ENCODE peak calls at places on chromosome 6, in five cellular contexts. One of them, this sample, is unnamed.

GRCh38 chr6:121430514-121431460 is 4.7 kb upstream of the GJA1 start:
- DNase-seq in thoracic aorta: no peak
- DNase-seq in nephron progenitor cell: no peak
- DNase-seq in pancreas: no peak
- DNase-seq in Calu3: peak
- DNase-seq in this sample: no peak

GRCh38 chr6:127026247-127026646 is 92.2 kb upstream of the RSPO3 start:
- DNase-seq in Calu3: no peak
- DNase-seq in pancreas: no peak
- DNase-seq in nephron progenitor cell: no peak
- DNase-seq in thoracic aorta: no peak
- DNase-seq in this sample: no peak

GRCh38 chr6:28944412-28945006 is 20.7 kb upstream of the TRIM27 start:
- DNase-seq in pancreas: no peak
- DNase-seq in Calu3: peak
- DNase-seq in nephron progenitor cell: peak
- DNase-seq in thoracic aorta: no peak
- DNase-seq in this sample: no peak

GRCh38 chr6:114559419-114559818 is 216.6 kb upstream of the HS3ST5 start:
- DNase-seq in pancreas: no peak
- DNase-seq in nephron progenitor cell: no peak
- DNase-seq in thoracic aorta: no peak
- DNase-seq in Calu3: no peak
- DNase-seq in this sample: no peak

GRCh38 chr6:16819752-16820151 is 58.5 kb upstream of the ATXN1 start:
- DNase-seq in thoracic aorta: no peak
- DNase-seq in nephron progenitor cell: no peak
- DNase-seq in pancreas: no peak
- DNase-seq in Calu3: no peak
- DNase-seq in this sample: no peak

GRCh38 chr6:129835691-129836090 is 25.4 kb downstream of the TMEM244 start:
- DNase-seq in thoracic aorta: no peak
- DNase-seq in nephron progenitor cell: no peak
- DNase-seq in pancreas: no peak
- DNase-seq in Calu3: peak
- DNase-seq in this sample: no peak

GRCh38 chr6:131946404-131946991 is 4.7 kb downstream of the CCN2 start:
- DNase-seq in thoracic aorta: no peak
- DNase-seq in nephron progenitor cell: no peak
- DNase-seq in pancreas: no peak
- DNase-seq in Calu3: peak
- DNase-seq in this sample: no peak

GRCh38 chr6:12403201-12403826 is 113.2 kb downstream of the EDN1 start:
- DNase-seq in nephron progenitor cell: no peak
- DNase-seq in pancreas: no peak
- DNase-seq in Calu3: no peak
- DNase-seq in thoracic aorta: no peak
- DNase-seq in this sample: no peak

GRCh38 chr6:132633362-132633761 is 9.3 kb upstream of the TAAR2 start:
- DNase-seq in Calu3: no peak
- DNase-seq in pancreas: no peak
- DNase-seq in thoracic aorta: no peak
- DNase-seq in nephron progenitor cell: no peak
- DNase-seq in this sample: no peak

GRCh38 chr6:72826033-72826432 is 204.2 kb downstream of the KCNQ5 start:
- DNase-seq in Calu3: no peak
- DNase-seq in pancreas: no peak
- DNase-seq in thoracic aorta: no peak
- DNase-seq in nephron progenitor cell: no peak
- DNase-seq in this sample: no peak

GRCh38 chr6:106520711-106521367 is 108.5 kb downstream of the RTN4IP1 start:
- DNase-seq in nephron progenitor cell: no peak
- DNase-seq in pancreas: no peak
- DNase-seq in thoracic aorta: no peak
- DNase-seq in Calu3: no peak
- DNase-seq in this sample: peak

GRCh38 chr6:50591135-50591534 is 122.2 kb upstream of the TFAP2D start:
- DNase-seq in nephron progenitor cell: no peak
- DNase-seq in thoracic aorta: no peak
- DNase-seq in pancreas: no peak
- DNase-seq in Calu3: no peak
- DNase-seq in this sample: no peak

GRCh38 chr6:107495196-107495643 is 5.3 kb downstream of the SOBP start:
- DNase-seq in thoracic aorta: no peak
- DNase-seq in Calu3: no peak
- DNase-seq in nephron progenitor cell: no peak
- DNase-seq in pancreas: no peak
- DNase-seq in this sample: no peak

GRCh38 chr6:129981598-129981997 is 36.8 kb upstream of the L3MBTL3 start:
- DNase-seq in pancreas: no peak
- DNase-seq in nephron progenitor cell: no peak
- DNase-seq in Calu3: no peak
- DNase-seq in thoracic aorta: no peak
- DNase-seq in this sample: no peak

GRCh38 chr6:35774116-35774794 is 2.1 kb upstream of the CLPSL2 start:
- DNase-seq in nephron progenitor cell: no peak
- DNase-seq in thoracic aorta: no peak
- DNase-seq in pancreas: no peak
- DNase-seq in Calu3: no peak
- DNase-seq in this sample: no peak

GRCh38 chr6:42251500-42251899 is 33.8 kb upstream of the MRPS10 start:
- DNase-seq in pancreas: no peak
- DNase-seq in Calu3: no peak
- DNase-seq in thoracic aorta: no peak
- DNase-seq in nephron progenitor cell: no peak
- DNase-seq in this sample: no peak

GRCh38 chr6:132202569-132202968 is 198.7 kb downstream of the MOXD1 start:
- DNase-seq in pancreas: no peak
- DNase-seq in thoracic aorta: no peak
- DNase-seq in nephron progenitor cell: no peak
- DNase-seq in Calu3: no peak
- DNase-seq in this sample: no peak

GRCh38 chr6:28867078-28867414 is 56.7 kb downstream of the TRIM27 start:
- DNase-seq in pancreas: no peak
- DNase-seq in thoracic aorta: no peak
- DNase-seq in nephron progenitor cell: no peak
- DNase-seq in Calu3: no peak
- DNase-seq in this sample: no peak

GRCh38 chr6:140846518-140847277 is 1286.0 kb upstream of the GJE1 start:
- DNase-seq in thoracic aorta: no peak
- DNase-seq in Calu3: no peak
- DNase-seq in nephron progenitor cell: no peak
- DNase-seq in pancreas: no peak
- DNase-seq in this sample: no peak

GRCh38 chr6:107116328-107116892 is 1.1 kb upstream of the BEND3 start:
- DNase-seq in Calu3: peak
- DNase-seq in pancreas: peak
- DNase-seq in nephron progenitor cell: peak
- DNase-seq in thoracic aorta: no peak
- DNase-seq in this sample: no peak

GRCh38 chr6:31042801-31043200 is 32.5 kb downstream of the MUC22 start:
- DNase-seq in pancreas: no peak
- DNase-seq in Calu3: peak
- DNase-seq in thoracic aorta: no peak
- DNase-seq in nephron progenitor cell: peak
- DNase-seq in this sample: peak

GRCh38 chr6:30121446-30122065 is 8.7 kb upstream of the TRIM31 start:
- DNase-seq in thoracic aorta: no peak
- DNase-seq in pancreas: no peak
- DNase-seq in nephron progenitor cell: no peak
- DNase-seq in Calu3: no peak
- DNase-seq in this sample: no peak

GRCh38 chr6:38997128-38997761 is 51.3 kb upstream of the GLP1R start:
- DNase-seq in pancreas: peak
- DNase-seq in thoracic aorta: no peak
- DNase-seq in nephron progenitor cell: peak
- DNase-seq in Calu3: peak
- DNase-seq in this sample: peak

GRCh38 chr6:19297880-19298279 is 539.3 kb upstream of the ID4 start:
- DNase-seq in thoracic aorta: no peak
- DNase-seq in Calu3: no peak
- DNase-seq in nephron progenitor cell: no peak
- DNase-seq in pancreas: no peak
- DNase-seq in this sample: no peak

DNA sequence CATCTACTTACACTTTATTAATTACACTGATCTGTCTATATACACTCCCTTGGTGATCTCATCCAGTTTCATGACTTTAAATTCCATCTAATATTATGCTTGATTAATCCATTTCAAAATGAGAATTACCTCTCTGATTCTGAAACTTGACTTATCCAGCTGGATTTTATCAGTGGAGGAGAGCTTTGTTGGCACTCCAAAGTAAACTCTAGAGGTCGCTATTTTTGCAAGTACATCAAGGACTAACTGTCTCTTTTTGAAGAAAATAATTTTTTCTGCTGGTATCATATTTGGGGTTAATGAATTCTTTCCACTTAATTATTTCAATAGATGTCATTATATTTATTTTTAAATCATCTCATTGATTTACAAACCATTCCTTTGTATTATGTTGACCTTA is 630.3 kb upstream of the MAN1A1 start:
- DNase-seq in thoracic aorta: no peak
- DNase-seq in pancreas: no peak
- DNase-seq in nephron progenitor cell: no peak
- DNase-seq in Calu3: no peak
- DNase-seq in this sample: no peak
- TF ChIP-seq CTCF in thoracic aorta: no peak
- TF ChIP-seq CTCF in pancreas: no peak
- TF ChIP-seq CTCF in nephron progenitor cell: peak
- TF ChIP-seq CTCF in Calu3: no peak
- TF ChIP-seq CTCF in this sample: peak

GRCh38 chr6:5079692-5080091 is 5.4 kb upstream of the PPP1R3G start:
- DNase-seq in thoracic aorta: no peak
- DNase-seq in pancreas: no peak
- DNase-seq in Calu3: no peak
- DNase-seq in nephron progenitor cell: no peak
- DNase-seq in this sample: no peak

GRCh38 chr6:5076931-5077330 is 8.2 kb upstream of the PPP1R3G start:
- DNase-seq in Calu3: no peak
- DNase-seq in nephron progenitor cell: no peak
- DNase-seq in thoracic aorta: no peak
- DNase-seq in pancreas: no peak
- DNase-seq in this sample: no peak

GRCh38 chr6:5080574-5080973 is 4.6 kb upstream of the PPP1R3G start:
- DNase-seq in pancreas: no peak
- DNase-seq in nephron progenitor cell: no peak
- DNase-seq in Calu3: no peak
- DNase-seq in thoracic aorta: no peak
- DNase-seq in this sample: no peak

GRCh38 chr6:5081182-5081581 is 4.0 kb upstream of the PPP1R3G start:
- DNase-seq in nephron progenitor cell: no peak
- DNase-seq in Calu3: no peak
- DNase-seq in thoracic aorta: no peak
- DNase-seq in pancreas: no peak
- DNase-seq in this sample: no peak

GRCh38 chr6:5078121-5078695 is 6.9 kb upstream of the PPP1R3G start:
- DNase-seq in pancreas: no peak
- DNase-seq in Calu3: no peak
- DNase-seq in nephron progenitor cell: no peak
- DNase-seq in thoracic aorta: no peak
- DNase-seq in this sample: peak
- TF ChIP-seq CTCF in pancreas: no peak
- TF ChIP-seq CTCF in Calu3: no peak
- TF ChIP-seq CTCF in nephron progenitor cell: no peak
- TF ChIP-seq CTCF in thoracic aorta: no peak
- TF ChIP-seq CTCF in this sample: peak

DNA sequence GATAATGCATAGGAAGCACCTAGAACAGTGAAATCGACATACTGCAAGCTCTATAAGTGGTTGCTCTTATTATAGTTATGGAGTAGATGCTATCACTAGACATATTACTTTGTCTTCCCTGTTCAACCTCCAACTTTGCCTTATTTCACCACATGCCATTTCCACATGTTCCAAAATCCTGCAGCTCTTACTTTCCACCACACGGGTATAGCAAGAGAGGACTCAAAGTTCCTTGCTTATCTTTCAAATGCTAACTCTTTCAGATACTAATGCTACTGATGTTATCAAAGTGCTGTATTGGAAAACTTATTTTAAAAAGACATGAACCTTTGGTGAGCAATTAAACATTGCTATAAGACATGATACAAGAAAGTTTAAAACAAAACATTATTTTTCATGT is 1130.1 kb downstream of the HACE1 start:
- DNase-seq in pancreas: no peak
- DNase-seq in Calu3: no peak
- DNase-seq in thoracic aorta: no peak
- DNase-seq in nephron progenitor cell: no peak
- DNase-seq in this sample: no peak
- TF ChIP-seq CTCF in pancreas: no peak
- TF ChIP-seq CTCF in Calu3: no peak
- TF ChIP-seq CTCF in thoracic aorta: no peak
- TF ChIP-seq CTCF in nephron progenitor cell: no peak
- TF ChIP-seq CTCF in this sample: no peak

DNA sequence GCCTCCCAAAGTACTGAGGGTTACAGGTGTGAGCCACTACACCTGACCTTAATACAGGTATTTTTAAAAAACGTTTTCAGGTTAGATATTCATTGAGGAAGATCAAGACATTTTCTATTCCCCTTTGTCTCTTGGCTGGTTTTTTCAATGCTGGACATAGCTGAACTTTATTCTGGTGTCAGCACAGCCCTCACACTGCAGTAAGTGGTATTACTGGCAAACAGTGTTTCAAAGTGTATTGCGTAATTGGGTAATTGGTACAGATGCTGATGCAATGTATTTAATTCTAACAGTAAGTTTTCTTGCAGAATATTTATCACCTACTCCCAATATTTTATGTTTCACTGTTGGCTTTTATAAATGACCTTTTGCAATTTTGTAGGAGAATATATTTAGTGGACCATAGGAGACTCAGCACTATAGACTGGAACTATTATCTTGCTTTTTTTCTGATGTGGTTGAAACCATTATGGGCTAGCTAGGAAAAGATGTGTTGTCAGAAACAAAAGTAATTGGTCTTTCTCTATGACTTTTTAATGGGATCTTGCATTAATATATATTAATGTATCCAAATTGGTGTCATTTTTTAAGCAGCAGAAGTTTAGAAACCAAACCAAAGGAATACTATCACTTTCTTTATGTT is 287.6 kb upstream of the SOX4 start:
- DNase-seq in Calu3: peak
- DNase-seq in nephron progenitor cell: no peak
- DNase-seq in thoracic aorta: no peak
- DNase-seq in pancreas: no peak
- DNase-seq in this sample: no peak
- TF ChIP-seq CTCF in Calu3: peak
- TF ChIP-seq CTCF in nephron progenitor cell: no peak
- TF ChIP-seq CTCF in thoracic aorta: no peak
- TF ChIP-seq CTCF in pancreas: no peak
- TF ChIP-seq CTCF in this sample: no peak

This sample was measured in GM10248.